ENCODE peak calls at places on chromosomes 2 and 18, in nine cellular contexts. K is fibroblast of pulmonary artery, L is heart right ventricle, T is endothelial cell, U is cardiac fibroblast, R is PC-3, S is HFFc6, N is H9, Q is neural crest cell. P is an unnamed sample.
A peak's percentile ranks its signal among the peaks of the same experiment; 100 is the strongest.

GRCh38 chr18:24917767-24918166 is 434.2 kb downstream of the ZNF521 start:
- DNase-seq in K (no peak), Q (no peak), R (no peak), S (no peak), L (no peak), N (no peak), U (no peak), T (no peak), P (no peak)

GRCh38 chr2:68467077-68467960 is at the start of the genes APLF and FBXO48:
- DNase-seq in R (peak; percentile 99), T (peak; percentile 90), L (peak; percentile 94), U (peak; percentile 99), Q (peak; percentile 86), S (peak; percentile 99), N (peak; percentile 98), K (peak; percentile 99), P (peak; percentile 97)

GRCh38 chr2:202158796-202159195 is 79.6 kb downstream of the SUMO1 start:
- DNase-seq in L (no peak), U (peak; percentile 57), K (peak; percentile 46), Q (no peak), R (peak; percentile 48), T (no peak), S (peak; percentile 16), N (no peak), P (no peak)

GRCh38 chr2:74414913-74415761 is 6.3 kb downstream of the C2orf81 start:
- DNase-seq in R (no peak), T (peak; percentile 53), L (peak; percentile 68), K (no peak), Q (no peak), N (no peak), U (peak; percentile 39), S (no peak), P (no peak)

GRCh38 chr18:63001861-63002260 is 286.5 kb downstream of the PHLPP1 start:
- DNase-seq in N (no peak), K (no peak), Q (no peak), L (no peak), U (no peak), R (no peak), T (no peak), S (no peak), P (no peak)

GRCh38 chr2:63861220-63861822 is 19.6 kb downstream of the UGP2 start:
- DNase-seq in R (peak; percentile 64), S (peak; percentile 30), K (peak; percentile 81), T (peak; percentile 52), N (no peak), L (no peak), U (peak; percentile 81), Q (peak; percentile 17), P (no peak)

GRCh38 chr18:57915241-57915640 is 112.1 kb upstream of the ATP8B1 start:
- DNase-seq in S (no peak), L (no peak), U (no peak), Q (no peak), R (no peak), K (no peak), N (no peak), T (no peak), P (peak; percentile 69)

GRCh38 chr2:134862674-134863073 is 24.3 kb downstream of the ACMSD start:
- DNase-seq in N (no peak), L (no peak), R (no peak), S (no peak), K (no peak), U (no peak), Q (no peak), T (no peak), P (no peak)

GRCh38 chr2:128311216-128311754 is 7.4 kb downstream of the HS6ST1 start:
- DNase-seq in K (no peak), U (no peak), L (no peak), N (no peak), T (no peak), S (no peak), Q (no peak), R (no peak), P (no peak)

GRCh38 chr2:99836670-99837069 is 305.7 kb downstream of the AFF3 start:
- DNase-seq in T (no peak), U (no peak), R (no peak), S (no peak), L (no peak), Q (no peak), N (no peak), K (peak; percentile 7), P (peak; percentile 41)

GRCh38 chr2:10228611-10229365 is 73.9 kb upstream of the HPCAL1 start:
- DNase-seq in N (no peak), L (no peak), T (no peak), U (no peak), R (no peak), K (no peak), Q (no peak), S (no peak), P (no peak)

GRCh38 chr2:48601349-48601748 is 16.3 kb upstream of the GTF2A1L start:
- DNase-seq in U (no peak), L (no peak), R (peak; percentile 44), T (peak; percentile 28), K (peak; percentile 12), S (no peak), Q (no peak), N (peak; percentile 66), P (no peak)
- TF ChIP-seq CTCF in U (peak; percentile 37), L (peak; percentile 25), R (peak; percentile 74), T (no peak), K (peak; percentile 47), S (peak; percentile 69), Q (peak; percentile 49), N (peak; percentile 78), P (peak; percentile 17)

DNA sequence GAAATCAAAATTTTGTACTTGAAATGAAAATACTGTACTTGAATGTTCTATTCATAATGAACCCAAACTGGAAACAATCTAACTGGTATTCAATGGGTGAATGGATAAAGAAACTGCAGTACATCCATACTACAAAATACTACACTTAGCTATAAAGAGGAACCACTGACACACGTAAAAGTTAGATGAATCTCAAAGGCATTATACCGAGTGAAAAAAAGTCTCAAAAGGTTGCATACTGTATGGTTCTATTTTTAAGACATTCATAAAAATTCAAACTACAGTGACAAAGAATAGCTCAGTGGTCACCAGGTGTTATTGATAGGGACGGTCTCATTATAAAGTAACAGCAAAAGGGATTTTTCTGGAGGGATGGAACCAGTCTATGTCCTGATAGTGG is 41.1 kb downstream of the COBLL1 start:
- DNase-seq in L (no peak), K (no peak), R (no peak), T (no peak), S (no peak), N (no peak), Q (no peak), U (no peak), P (no peak)
- TF ChIP-seq CTCF in L (no peak), K (no peak), R (no peak), T (no peak), S (no peak), N (no peak), Q (no peak), U (no peak), P (no peak)

DNA sequence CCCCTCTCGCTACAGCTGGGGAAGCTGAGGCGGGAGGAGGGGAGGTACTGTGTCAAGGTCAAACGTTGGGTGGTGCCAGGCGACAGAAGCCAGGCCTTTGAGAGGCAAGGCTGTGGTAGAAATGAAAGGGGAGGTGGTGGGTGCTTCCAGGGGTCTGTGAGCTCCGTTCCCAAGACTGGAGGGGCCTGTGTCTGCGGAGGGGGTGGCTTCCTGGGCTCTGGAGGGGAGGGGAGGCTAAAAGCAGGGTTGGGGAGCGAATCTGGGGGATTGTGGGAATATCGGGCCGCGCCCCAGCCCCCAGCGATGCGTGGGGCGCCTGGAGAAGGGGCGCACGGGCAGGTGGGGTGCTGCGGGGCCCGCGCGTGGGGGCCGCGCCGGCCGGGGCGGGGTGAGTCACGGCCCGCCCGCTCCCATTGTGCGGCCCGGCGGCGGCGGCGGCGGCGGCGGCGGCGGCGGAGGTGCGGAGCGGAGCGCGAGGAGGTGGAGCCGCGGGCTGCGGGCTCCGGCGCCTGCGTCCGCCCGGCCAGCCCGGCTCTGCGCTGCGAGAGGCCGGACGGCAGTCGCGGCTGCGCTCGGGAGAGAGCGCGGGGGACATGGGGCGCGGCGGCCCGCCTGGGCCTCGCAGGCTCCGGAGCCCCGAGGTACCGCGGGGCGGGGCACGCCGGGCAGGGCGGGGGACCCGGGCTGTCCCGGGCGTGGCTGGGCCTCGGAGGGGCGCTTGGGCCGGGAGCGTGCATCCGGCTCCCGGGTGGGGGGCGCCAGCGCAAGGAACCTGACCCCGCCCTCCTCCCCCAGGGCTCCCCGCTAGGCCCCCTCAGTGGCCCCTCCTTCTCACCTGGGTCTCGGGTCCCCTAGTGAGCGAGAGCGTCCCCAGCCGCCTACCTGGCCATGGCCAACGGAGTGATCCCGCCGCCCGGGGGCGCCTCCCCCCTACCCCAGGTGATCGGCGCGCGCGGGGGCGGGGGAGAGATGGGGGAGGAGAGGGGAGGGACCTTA is at the start of gene SLC4A3:
- DNase-seq in S (no peak), K (peak; percentile 25), R (peak; percentile 51), T (peak; percentile 36), U (peak; percentile 46), Q (no peak), L (peak; percentile 55), N (no peak), P (no peak)
- TF ChIP-seq CTCF in S (peak; percentile 38), K (no peak), R (peak; percentile 39), T (no peak), U (no peak), Q (peak; percentile 24), L (peak; percentile 13), N (peak; percentile 33), P (no peak)

GRCh38 chr18:59993560-59993959 is 93.8 kb downstream of the PMAIP1 start:
- DNase-seq in L (no peak), K (no peak), U (no peak), S (no peak), T (no peak), R (no peak), Q (no peak), N (no peak), P (no peak)

GRCh38 chr18:59990121-59990818 is 90.5 kb downstream of the PMAIP1 start:
- DNase-seq in L (no peak), T (no peak), S (no peak), R (peak; percentile 73), U (no peak), Q (no peak), K (no peak), N (no peak), P (no peak)

GRCh38 chr18:59996370-59996966 is 96.7 kb downstream of the PMAIP1 start:
- DNase-seq in N (no peak), R (peak; percentile 82), U (peak; percentile 46), Q (peak; percentile 44), S (peak; percentile 52), K (peak; percentile 68), T (peak; percentile 52), L (no peak), P (peak; percentile 22)

DNA sequence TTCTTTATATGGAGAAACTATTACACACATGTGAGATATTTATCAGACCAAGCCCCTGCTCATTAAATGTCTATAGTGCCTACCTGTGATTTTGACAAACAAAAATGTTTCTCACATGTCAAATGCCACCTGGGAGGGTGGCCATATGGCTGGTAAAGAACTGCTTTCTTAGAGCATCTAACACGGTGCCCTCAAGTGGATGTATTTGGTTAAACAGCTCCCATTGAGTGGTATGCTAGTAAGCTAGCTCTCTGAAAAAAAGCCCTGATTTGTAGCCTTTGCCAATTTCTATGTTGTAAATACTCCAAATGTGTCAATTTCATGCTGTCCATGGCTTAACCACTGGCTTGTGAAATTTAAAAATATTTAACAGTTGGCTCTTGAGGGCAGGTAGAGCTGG is 94.6 kb downstream of the PMAIP1 start:
- DNase-seq in U (peak; percentile 17), L (no peak), S (no peak), Q (no peak), R (peak; percentile 53), N (no peak), K (peak; percentile 18), T (no peak), P (no peak)
- TF ChIP-seq CTCF in U (peak; percentile 18), L (no peak), S (peak; percentile 67), Q (no peak), R (peak; percentile 56), N (peak; percentile 61), K (peak; percentile 28), T (no peak), P (no peak)